ENCODE peak calls at places on chromosomes 13 and 19, in six cellular contexts. L is EL; G is GM19239; P is colonic mucosa; W is stimulated activated CD4-positive, alpha-beta T cell treated with anti-CD3 and anti-CD28 coated beads, Interleukin-2, amount 100 ng/mL, for 48 hours; K is neural crest cell. I is an unnamed sample.

GRCh38 chr19:49502866-49503581 is 6.8 kb downstream of the RPS11 start:
- DNase-seq in L (peak), G (no peak), P (no peak), W (no peak), K (no peak), I (no peak)

GRCh38 chr13:48126944-48127814 is 32.3 kb upstream of the MED4 start:
- DNase-seq in L (peak), G (peak), P (peak), W (peak), K (no peak), I (no peak)

GRCh38 chr13:44271915-44272341 is 101.7 kb upstream of the SERP2 start:
- DNase-seq in L (no peak), G (no peak), P (no peak), W (no peak), K (no peak), I (no peak)

GRCh38 chr13:80132741-80133601 is 208.0 kb downstream of the SPRY2 start:
- DNase-seq in L (peak), G (no peak), P (peak), W (no peak), K (peak), I (no peak)

GRCh38 chr13:94236132-94236531 is 243.3 kb downstream of the DCT start:
- DNase-seq in L (no peak), G (no peak), P (no peak), W (no peak), K (no peak), I (no peak)

GRCh38 chr19:39372047-39372802 is 18.7 kb downstream of the PAF1 start:
- DNase-seq in L (peak), G (no peak), P (peak), W (no peak), K (no peak), I (no peak)

GRCh38 chr13:27962128-27962841 is 6.8 kb downstream of the CDX2 start:
- DNase-seq in L (no peak), G (no peak), P (peak), W (no peak), K (no peak), I (no peak)

GRCh38 chr19:7600721-7601120 is 5.1 kb downstream of the CAMSAP3 start:
- DNase-seq in L (no peak), G (no peak), P (no peak), W (no peak), K (no peak), I (no peak)

GRCh38 chr19:48348039-48348438 is 15.7 kb downstream of the TMEM143 start:
- DNase-seq in L (no peak), G (no peak), P (no peak), W (no peak), K (no peak), I (no peak)

GRCh38 chr19:7395793-7396192 is 47.1 kb downstream of the ARHGEF18 start:
- DNase-seq in L (no peak), G (no peak), P (peak), W (no peak), K (no peak), I (no peak)

GRCh38 chr13:48542581-48543341 is 9.9 kb upstream of the RCBTB2 start:
- DNase-seq in L (no peak), G (no peak), P (peak), W (no peak), K (peak), I (no peak)

GRCh38 chr13:46295531-46296464 is 84.1 kb downstream of the LRRC63 start:
- DNase-seq in L (peak), G (no peak), P (no peak), W (peak), K (no peak), I (peak)

GRCh38 chr19:40006273-40006691 is 9.4 kb downstream of the ZNF546 start:
- DNase-seq in L (peak), G (no peak), P (no peak), W (no peak), K (no peak), I (no peak)

GRCh38 chr13:62760724-62761123 is 1345.1 kb upstream of the PCDH20 start:
- DNase-seq in L (no peak), G (no peak), P (no peak), W (no peak), K (no peak), I (no peak)

GRCh38 chr13:48078251-48078656 is 16.6 kb downstream of the MED4 start:
- DNase-seq in L (no peak), G (peak), P (no peak), W (no peak), K (no peak), I (peak)

GRCh38 chr13:57632276-57633140 is 964 bp downstream of the PCDH17 start:
- DNase-seq in L (no peak), G (no peak), P (no peak), W (no peak), K (peak), I (no peak)

GRCh38 chr19:48301886-48302599 is 23.3 kb upstream of the EMP3 start:
- DNase-seq in L (no peak), G (no peak), P (no peak), W (no peak), K (no peak), I (no peak)

GRCh38 chr19:30450101-30450500 is 77.9 kb downstream of the ZNF536 start:
- DNase-seq in L (no peak), G (no peak), P (peak), W (no peak), K (peak), I (no peak)

GRCh38 chr19:30682576-30683536 is 310.7 kb downstream of the ZNF536 start:
- DNase-seq in L (peak), G (peak), P (peak), W (peak), K (peak), I (no peak)

GRCh38 chr13:29292045-29292444 is 303.4 kb downstream of the SLC7A1 start:
- DNase-seq in L (no peak), G (no peak), P (no peak), W (no peak), K (no peak), I (no peak)

GRCh38 chr13:94433055-94433947 is 46.2 kb downstream of the DCT start:
- DNase-seq in L (no peak), G (no peak), P (no peak), W (no peak), K (no peak), I (no peak)

GRCh38 chr19:925912-926594 is at the start of gene ARID3A:
- DNase-seq in L (no peak), G (peak), P (peak), W (peak), K (peak), I (no peak)

GRCh38 chr19:30664358-30665058 is 292.3 kb downstream of the ZNF536 start:
- DNase-seq in L (no peak), G (no peak), P (no peak), W (no peak), K (no peak), I (no peak)

GRCh38 chr13:28429685-28430290 is 65.1 kb downstream of the FLT1 start:
- DNase-seq in L (no peak), G (peak), P (no peak), W (no peak), K (no peak), I (no peak)

GRCh38 chr19:4914736-4915501 is 5.6 kb downstream of the UHRF1 start:
- DNase-seq in L (peak), G (no peak), P (peak), W (peak), K (no peak), I (no peak)

GRCh38 chr13:65913173-65913572 is 1317.0 kb downstream of the PCDH9 start:
- DNase-seq in L (peak), G (no peak), P (no peak), W (no peak), K (no peak), I (no peak)

GRCh38 chr19:45716314-45717130 is 14.2 kb downstream of the FBXO46 start:
- DNase-seq in L (no peak), G (no peak), P (peak), W (peak), K (no peak), I (no peak)

GRCh38 chr13:108283110-108283509 is 13.6 kb downstream of the TNFSF13B start:
- DNase-seq in L (no peak), G (no peak), P (no peak), W (no peak), K (no peak), I (no peak)

GRCh38 chr19:43775299-43775890 is 5.4 kb downstream of the KCNN4 start:
- DNase-seq in L (no peak), G (no peak), P (no peak), W (no peak), K (no peak), I (no peak)

GRCh38 chr13:23644527-23644926 is 74.3 kb downstream of the TNFRSF19 start:
- DNase-seq in L (no peak), G (no peak), P (no peak), W (no peak), K (no peak), I (no peak)

GRCh38 chr13:34678154-34678553 is 263.9 kb upstream of the NBEA start:
- DNase-seq in L (peak), G (no peak), P (no peak), W (no peak), K (no peak), I (no peak)

GRCh38 chr13:105920375-105920774 is 615.1 kb downstream of the EFNB2 start:
- DNase-seq in L (peak), G (no peak), P (peak), W (no peak), K (no peak), I (peak)

GRCh38 chr13:57583529-57583928 is 48.0 kb upstream of the PCDH17 start:
- DNase-seq in L (no peak), G (no peak), P (no peak), W (no peak), K (no peak), I (no peak)

GRCh38 chr19:37654525-37654832 is 786 bp downstream of the ZFP30 start:
- DNase-seq in L (peak), G (no peak), P (no peak), W (no peak), K (no peak), I (no peak)

GRCh38 chr13:75993823-75994222 is 357.7 kb downstream of the LMO7 start:
- DNase-seq in L (no peak), G (no peak), P (no peak), W (no peak), K (no peak), I (no peak)

GRCh38 chr13:110528371-110528770 is 33.2 kb downstream of the RAB20 start:
- DNase-seq in L (no peak), G (no peak), P (no peak), W (no peak), K (no peak), I (no peak)

GRCh38 chr19:28963481-28964245 is 249.3 kb downstream of the UQCRFS1 start:
- DNase-seq in L (no peak), G (no peak), P (no peak), W (no peak), K (no peak), I (no peak)

GRCh38 chr19:47200530-47200929 is 30.5 kb downstream of the BBC3 start:
- DNase-seq in L (no peak), G (no peak), P (no peak), W (no peak), K (no peak), I (no peak)

I was measured in SIG-M5.